ENCODE peak calls at places on chromosomes 2 and 18, in five cellular contexts. W, C, R, L and V are unnamed samples.

GRCh38 chr2:192159215-192159614 is 35.5 kb downstream of the TMEFF2 start:
- DNase-seq in L (no peak), W (no peak), R (no peak), C (no peak), V (no peak)

GRCh38 chr2:10961490-10961875 is 49.7 kb downstream of the KCNF1 start:
- DNase-seq in R (no peak), L (no peak), C (no peak), W (no peak), V (no peak)

GRCh38 chr2:60806988-60807681 is 51.1 kb downstream of the PAPOLG start:
- DNase-seq in C (no peak), L (peak), R (no peak), W (no peak), V (no peak)

GRCh38 chr2:241213036-241213435 is 24.6 kb downstream of the ANO7 start:
- DNase-seq in W (no peak), R (no peak), C (no peak), L (no peak), V (no peak)

GRCh38 chr2:170031288-170031687 is 146.7 kb upstream of the MYO3B start:
- DNase-seq in W (no peak), R (no peak), C (no peak), L (no peak), V (no peak)

GRCh38 chr2:75055307-75055819 is 96.9 kb downstream of the POLE4 start:
- DNase-seq in W (no peak), L (no peak), C (no peak), R (no peak), V (no peak)

GRCh38 chr2:179768765-179769164 is 92.6 kb downstream of the ZNF385B start:
- DNase-seq in W (peak), R (peak), C (no peak), L (no peak), V (no peak)

GRCh38 chr2:45918816-45919655 is 267.6 kb downstream of the PRKCE start:
- DNase-seq in C (no peak), R (no peak), W (no peak), L (no peak), V (no peak)

GRCh38 chr18:36593001-36593400 is 235.8 kb downstream of the TPGS2 start:
- DNase-seq in R (no peak), L (peak), C (no peak), W (no peak), V (no peak)

DNA sequence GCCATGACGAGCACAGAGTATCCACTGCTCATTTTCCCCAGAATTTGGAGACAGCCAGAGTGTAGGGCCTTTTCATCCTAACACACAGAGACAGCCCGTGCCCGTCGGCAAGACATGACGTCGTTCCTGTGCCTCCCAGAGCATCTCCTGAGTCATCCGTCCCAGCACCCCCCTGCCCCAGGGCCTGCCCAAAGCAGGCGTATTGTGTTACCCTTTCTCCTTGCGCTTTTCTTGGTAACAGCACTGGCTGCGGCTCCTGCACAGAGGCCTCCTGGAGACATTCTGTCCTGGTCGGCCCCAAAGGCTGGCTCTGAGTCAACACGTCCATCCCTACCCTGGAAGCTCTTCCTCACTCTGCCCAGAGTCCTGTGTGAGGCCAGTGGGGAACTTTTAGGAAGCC is 217.1 kb downstream of the KLHL29 start:
- DNase-seq in C (no peak), R (peak), W (no peak), L (peak), V (peak)
- H3K27ac ChIP-seq in C (no peak), R (no peak), W (no peak), L (no peak), V (peak)

GRCh38 chr18:293557-293956 is 25.7 kb upstream of the THOC1 start:
- DNase-seq in R (no peak), C (no peak), L (no peak), W (no peak), V (no peak)

GRCh38 chr18:295756-296155 is 27.9 kb upstream of the THOC1 start:
- DNase-seq in R (no peak), C (no peak), W (no peak), L (no peak), V (no peak)

GRCh38 chr18:297936-298335 is 30.1 kb upstream of the THOC1 start:
- DNase-seq in C (no peak), R (no peak), W (no peak), L (no peak), V (no peak)

GRCh38 chr18:286515-287310 is 18.9 kb upstream of the THOC1 start:
- DNase-seq in L (no peak), W (no peak), C (no peak), R (no peak), V (peak)

DNA sequence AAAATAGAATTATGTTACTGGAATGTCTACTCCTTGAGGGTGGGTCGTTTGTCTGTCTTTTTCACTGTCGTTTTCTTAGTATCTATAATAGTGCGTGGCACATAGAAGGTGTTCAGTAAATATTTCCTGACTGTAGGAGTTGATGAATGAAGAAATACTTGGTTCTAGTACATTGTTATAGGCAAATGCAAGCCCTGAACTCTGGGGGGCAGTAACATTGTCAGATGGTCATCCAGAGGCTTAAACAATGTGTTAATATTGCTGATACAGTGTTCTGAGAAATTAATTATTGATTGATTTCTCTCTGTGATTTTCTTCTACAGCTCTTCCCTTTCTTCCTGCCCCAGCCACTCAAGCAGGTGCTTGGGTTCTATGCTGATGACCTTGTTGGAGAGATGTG is 24.4 kb upstream of the THOC1 start:
- DNase-seq in W (no peak), R (no peak), L (no peak), C (no peak), V (no peak)
- TF ChIP-seq CTCF in W (no peak), R (no peak), L (peak), C (no peak), V (no peak)

DNA sequence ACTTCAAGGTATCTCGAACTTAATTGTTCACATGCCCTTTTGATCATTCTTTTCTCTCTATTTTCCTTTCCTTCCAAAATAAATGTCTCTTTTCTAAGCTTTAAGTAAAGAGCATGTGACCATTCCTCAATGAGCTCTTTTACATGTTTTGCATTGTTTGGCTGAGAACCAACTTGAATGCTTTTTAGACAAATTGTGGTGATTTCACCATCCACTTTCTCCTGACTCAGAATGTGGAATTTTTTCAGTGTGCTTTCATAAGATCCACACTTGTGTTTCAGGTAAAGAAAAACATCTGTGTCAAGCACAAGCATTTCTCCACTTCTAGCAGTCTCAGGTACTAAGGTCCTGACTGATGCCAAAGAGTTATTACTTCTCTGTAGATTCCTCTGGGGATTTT is 10.7 kb downstream of the RBM43 start:
- DNase-seq in C (no peak), R (no peak), W (no peak), L (peak), V (no peak)
- H3K27ac ChIP-seq in C (no peak), R (no peak), W (no peak), L (no peak), V (no peak)

GRCh38 chr2:230924470-230925341 is at the start of gene GPR55:
- DNase-seq in L (no peak), R (no peak), C (peak), W (no peak), V (no peak)
- TF ChIP-seq CTCF in L (peak), R (no peak), C (peak), W (no peak), V (no peak)

GRCh38 chr2:62309081-62309464 is 113.2 kb downstream of the B3GNT2 start:
- DNase-seq in R (no peak), C (no peak), L (no peak), W (no peak), V (no peak)

GRCh38 chr2:62306751-62307468 is 111.0 kb downstream of the B3GNT2 start:
- DNase-seq in W (no peak), C (no peak), L (peak), R (peak), V (peak)

GRCh38 chr2:62305421-62306176 is 109.7 kb downstream of the B3GNT2 start:
- DNase-seq in R (peak), W (peak), C (no peak), L (no peak), V (no peak)

GRCh38 chr2:62307469-62308389 is 111.8 kb downstream of the B3GNT2 start:
- DNase-seq in L (no peak), R (no peak), C (no peak), W (no peak), V (no peak)

DNA sequence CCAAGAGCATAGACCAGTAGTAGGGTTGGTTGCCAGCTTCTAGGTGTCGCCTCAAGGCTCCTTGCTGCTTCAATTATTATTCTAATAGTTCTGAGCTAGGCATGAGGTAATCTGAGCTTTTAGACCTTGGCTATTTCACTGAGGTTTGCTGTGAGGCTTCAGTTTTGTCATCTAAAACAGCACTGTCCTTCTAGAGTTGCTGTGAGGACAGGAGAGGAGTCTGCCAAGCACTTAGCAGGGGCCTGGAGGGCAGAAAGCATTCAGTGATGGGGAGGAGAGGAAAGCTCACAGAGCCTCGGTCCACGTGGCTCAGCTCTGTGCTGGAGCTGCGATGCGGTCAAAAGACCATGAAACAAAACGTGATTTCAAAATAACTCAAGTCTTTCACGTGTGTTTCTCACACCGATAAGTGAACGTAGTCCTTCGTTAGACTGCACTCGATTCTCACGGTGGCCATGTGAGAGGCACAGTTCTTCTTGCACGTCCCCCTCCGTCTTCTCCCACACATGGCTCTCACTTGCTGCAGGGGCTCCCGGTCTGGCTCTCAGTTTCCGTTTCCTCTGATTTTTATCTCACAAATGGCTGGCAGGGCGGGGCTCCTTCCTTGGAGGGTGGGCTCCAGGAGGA is 113.7 kb downstream of the B3GNT2 start:
- DNase-seq in L (peak), C (no peak), W (peak), R (peak), V (no peak)
- H3K27ac ChIP-seq in L (no peak), C (peak), W (peak), R (peak), V (no peak)